ENCODE peak calls at places on chromosome 4, in nine cellular contexts. W, M, P, L, S, C, K, I and J are unnamed samples.
A peak's percentile ranks its signal among the peaks of the same experiment; 100 is the strongest.

GRCh38 chr4:16253127-16253960 is 27.1 kb upstream of the TAPT1 start:
- DNase-seq in W (no peak), M (no peak), P (no peak), L (peak; percentile 78), S (peak; percentile 61), C (peak; percentile 85), K (no peak), I (peak; percentile 88), J (peak; percentile 78)

GRCh38 chr4:29581469-29581868 is 1138.7 kb upstream of the PCDH7 start:
- DNase-seq in W (no peak), M (no peak), P (no peak), L (peak; percentile 36), S (no peak), C (no peak), K (peak; percentile 10), I (peak; percentile 31), J (no peak)

GRCh38 chr4:189613202-189613601 is 327.5 kb upstream of the FRG1 start:
- DNase-seq in W (no peak), M (no peak), P (no peak), L (no peak), S (no peak), C (peak; percentile 10), K (peak; percentile 16), I (no peak), J (peak; percentile 6)

GRCh38 chr4:114318309-114318708 is 280.3 kb upstream of the UGT8 start:
- DNase-seq in W (no peak), M (no peak), P (no peak), L (no peak), S (no peak), C (no peak), K (no peak), I (peak; percentile 80), J (no peak)

GRCh38 chr4:1357356-1358248 is 10.6 kb downstream of the UVSSA start:
- DNase-seq in W (no peak), M (no peak), P (no peak), L (no peak), S (no peak), C (no peak), K (no peak), I (no peak), J (no peak)

GRCh38 chr4:185134176-185134869 is 8.7 kb upstream of the SLC25A4 start:
- DNase-seq in W (no peak), M (no peak), P (no peak), L (peak; percentile 63), S (no peak), C (peak; percentile 51), K (peak; percentile 69), I (peak; percentile 61), J (peak; percentile 62)

GRCh38 chr4:155208258-155209054 is at the start of gene NPY2R:
- DNase-seq in W (no peak), M (peak; percentile 75), P (no peak), L (no peak), S (no peak), C (no peak), K (peak; percentile 28), I (no peak), J (no peak)

GRCh38 chr4:44704673-44705072 is 21.7 kb downstream of the GNPDA2 start:
- DNase-seq in W (no peak), M (no peak), P (no peak), L (no peak), S (no peak), C (no peak), K (no peak), I (no peak), J (no peak)

GRCh38 chr4:52604215-52604614 is 54.9 kb downstream of the USP46 start:
- DNase-seq in W (no peak), M (no peak), P (peak; percentile 53), L (no peak), S (no peak), C (no peak), K (no peak), I (no peak), J (no peak)

GRCh38 chr4:173753408-173753807 is 223.4 kb upstream of the HAND2 start:
- DNase-seq in W (no peak), M (no peak), P (no peak), L (no peak), S (no peak), C (no peak), K (no peak), I (no peak), J (no peak)

GRCh38 chr4:16297003-16297402 is 70.7 kb upstream of the TAPT1 start:
- DNase-seq in W (no peak), M (no peak), P (no peak), L (no peak), S (peak; percentile 7), C (no peak), K (no peak), I (no peak), J (no peak)

GRCh38 chr4:152094851-152095700 is 334.3 kb upstream of the GATB start:
- DNase-seq in W (no peak), M (no peak), P (no peak), L (peak; percentile 80), S (no peak), C (peak; percentile 57), K (no peak), I (peak; percentile 67), J (peak; percentile 52)

GRCh38 chr4:1683903-1684755 is at the start of gene FAM53A:
- DNase-seq in W (peak; percentile 91), M (peak; percentile 59), P (peak; percentile 97), L (peak; percentile 80), S (no peak), C (peak; percentile 46), K (peak; percentile 95), I (peak; percentile 78), J (peak; percentile 89)

GRCh38 chr4:78885598-78885997 is 53.6 kb downstream of the PAQR3 start:
- DNase-seq in W (no peak), M (no peak), P (no peak), L (no peak), S (peak; percentile 57), C (no peak), K (no peak), I (peak; percentile 48), J (no peak)

GRCh38 chr4:14022428-14022827 is 394.9 kb upstream of the BOD1L1 start:
- DNase-seq in W (no peak), M (no peak), P (no peak), L (peak; percentile 32), S (no peak), C (no peak), K (no peak), I (peak; percentile 50), J (no peak)

GRCh38 chr4:176939445-176939844 is 146.7 kb upstream of the VEGFC start:
- DNase-seq in W (no peak), M (no peak), P (no peak), L (peak; percentile 71), S (no peak), C (no peak), K (no peak), I (peak; percentile 81), J (peak; percentile 3)

GRCh38 chr4:86960557-86960959 is 25.7 kb downstream of the AFF1 start:
- DNase-seq in W (no peak), M (no peak), P (no peak), L (no peak), S (no peak), C (no peak), K (peak; percentile 28), I (peak; percentile 46), J (no peak)

GRCh38 chr4:3873446-3874415 is 107.5 kb downstream of the ADRA2C start:
- DNase-seq in W (no peak), M (peak; percentile 77), P (no peak), L (no peak), S (no peak), C (no peak), K (no peak), I (no peak), J (no peak)

GRCh38 chr4:168773388-168774195 is 236.5 kb downstream of the CBR4 start:
- DNase-seq in W (no peak), M (no peak), P (no peak), L (no peak), S (no peak), C (no peak), K (no peak), I (no peak), J (no peak)
- H3K4me3 ChIP-seq in W (no peak overlapping the region), M (no peak overlapping the region), P (peak overlapping the region; percentile 13), L (no peak overlapping the region), S (no peak overlapping the region), C (no peak overlapping the region), K (no peak overlapping the region), I (no peak overlapping the region), J (no peak overlapping the region)

DNA sequence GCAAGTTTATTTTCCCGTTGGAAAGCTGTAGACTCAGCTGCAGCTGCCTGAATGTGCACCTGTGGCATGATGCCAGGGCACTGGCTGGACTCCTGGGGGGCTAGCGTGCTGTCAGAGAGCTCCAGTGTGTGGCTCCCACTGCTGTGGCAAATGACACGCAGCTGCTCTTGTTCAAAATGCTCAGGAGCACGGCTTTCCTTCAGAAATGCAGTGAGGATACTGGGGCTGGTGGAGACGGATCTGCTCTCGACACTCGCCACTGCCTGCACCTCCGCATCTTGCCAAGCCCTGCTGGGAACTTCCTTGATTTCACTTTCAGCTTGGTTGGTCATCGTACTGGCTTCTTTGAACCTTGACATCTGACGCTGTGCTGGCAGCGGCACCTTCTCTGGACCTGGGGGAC is 58.7 kb downstream of the GPRIN3 start:
- DNase-seq in W (no peak), M (no peak), P (no peak), L (no peak), S (no peak), C (no peak), K (no peak), I (no peak), J (no peak)
- H3K4me3 ChIP-seq in W (no peak overlapping the region), M (no peak overlapping the region), P (no peak overlapping the region), L (no peak overlapping the region), S (no peak overlapping the region), C (no peak overlapping the region), K (no peak overlapping the region), I (no peak overlapping the region), J (no peak overlapping the region)

DNA sequence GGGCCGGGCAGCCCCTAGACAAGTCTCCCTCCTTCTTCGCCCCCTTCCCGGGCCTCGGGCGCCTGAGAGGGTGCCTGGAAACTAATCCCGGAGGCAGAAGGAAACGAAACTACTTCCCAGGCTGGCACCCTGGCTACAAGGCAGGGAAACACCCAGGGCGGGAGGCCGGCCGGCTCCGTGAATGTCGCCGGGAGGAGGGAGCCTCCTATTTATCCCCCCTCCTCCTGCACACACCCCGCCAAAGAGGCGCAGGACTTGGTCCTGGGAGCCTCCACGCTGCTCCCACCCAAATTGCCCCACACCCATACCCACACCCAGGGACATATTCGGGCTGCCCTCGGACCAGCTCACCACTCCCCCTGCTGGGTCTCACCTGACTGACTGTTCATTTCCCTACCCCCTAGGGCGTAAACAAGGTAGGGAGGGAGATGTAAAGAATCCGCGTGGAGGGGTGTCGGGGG is at the start of gene BTC:
- DNase-seq in W (peak; percentile 12), M (peak; percentile 73), P (peak; percentile 77), L (peak; percentile 5), S (no peak), C (peak; percentile 63), K (peak; percentile 49), I (no peak), J (peak; percentile 59)
- H3K4me3 ChIP-seq in W (peak within 1 kb of the TSS; percentile 53), M (peak within 1 kb of the TSS; percentile 71), P (peak within 1 kb of the TSS; percentile 65), L (peak within 1 kb of the TSS; percentile 46), S (peak within 1 kb of the TSS; percentile 44), C (peak within 1 kb of the TSS; percentile 77), K (peak within 1 kb of the TSS; percentile 58), I (peak within 1 kb of the TSS; percentile 42), J (peak within 1 kb of the TSS; percentile 62)

DNA sequence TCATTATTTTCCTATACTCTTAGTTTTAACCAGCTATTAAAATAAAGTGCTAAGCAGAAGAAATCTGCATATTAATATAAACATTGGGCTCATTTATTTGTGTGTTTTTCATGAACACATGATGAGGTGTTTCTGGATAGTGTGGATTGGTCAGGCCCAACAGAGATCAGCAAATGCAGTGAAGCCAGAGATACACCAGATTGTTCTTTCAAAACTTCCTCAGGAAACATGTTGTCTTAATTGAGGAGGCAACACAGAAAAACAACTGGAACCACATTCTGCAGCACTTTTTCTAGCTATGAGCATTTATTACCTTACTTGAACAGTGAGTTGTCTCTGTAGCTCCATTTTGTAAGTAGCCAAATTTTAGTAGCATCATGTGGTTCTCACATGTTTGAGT is 69.9 kb downstream of the PALLD start:
- DNase-seq in W (no peak), M (no peak), P (no peak), L (no peak), S (no peak), C (no peak), K (no peak), I (no peak), J (no peak)
- H3K4me3 ChIP-seq in W (no peak overlapping the region), M (no peak overlapping the region), P (no peak overlapping the region), L (no peak overlapping the region), S (no peak overlapping the region), C (no peak overlapping the region), K (no peak overlapping the region), I (no peak overlapping the region), J (no peak overlapping the region)